ENCODE peak calls at places on chromosomes 13 and 19, in six cellular contexts. L is RWPE1, G is progenitor cell of endocrine pancreas, V is transverse colon, H is hepatocyte, F is heart left ventricle. Y is an unnamed sample.

GRCh38 chr13:91280806-91281205 is 66.7 kb upstream of the MIR17HG start:
- DNase-seq in L (no peak), G (no peak), V (no peak), H (no peak), F (no peak), Y (no peak)

GRCh38 chr19:48772503-48772953 is 17.2 kb downstream of the FGF21 start:
- DNase-seq in L (no peak), G (no peak), V (no peak), H (no peak), F (no peak), Y (no peak)

GRCh38 chr13:94703721-94704314 is 8.5 kb downstream of the SOX21 start:
- DNase-seq in L (no peak), G (no peak), V (no peak), H (no peak), F (no peak), Y (no peak)

GRCh38 chr13:82356667-82357066 is 1525.6 kb downstream of the SLITRK1 start:
- DNase-seq in L (no peak), G (no peak), V (no peak), H (no peak), F (no peak), Y (no peak)

GRCh38 chr19:1360818-1361461 is 22.8 kb upstream of the NDUFS7 start:
- DNase-seq in L (no peak), G (no peak), V (peak; percentile 35), H (peak; percentile 37), F (peak; percentile 85), Y (no peak)

GRCh38 chr19:459724-460511 is 915 bp downstream of the SHC2 start:
- DNase-seq in L (peak; percentile 70), G (peak; percentile 75), V (peak; percentile 60), H (peak; percentile 92), F (peak; percentile 83), Y (no peak)

GRCh38 chr19:41328157-41328817 is 18.3 kb downstream of the CCDC97 start:
- DNase-seq in L (no peak), G (no peak), V (no peak), H (no peak), F (no peak), Y (no peak)

GRCh38 chr13:67120872-67121531 is 109.1 kb downstream of the PCDH9 start:
- DNase-seq in L (no peak), G (no peak), V (no peak), H (no peak), F (no peak), Y (no peak)

GRCh38 chr13:48400820-48401219 is 12.1 kb downstream of the LPAR6 start:
- DNase-seq in L (peak; percentile 77), G (no peak), V (no peak), H (peak; percentile 32), F (no peak), Y (no peak)

GRCh38 chr19:46373573-46374359 is 26.9 kb downstream of the PPP5C start:
- DNase-seq in L (peak; percentile 97), G (peak; percentile 37), V (peak; percentile 94), H (peak; percentile 57), F (peak; percentile 88), Y (no peak)

GRCh38 chr19:46369817-46370216 is 22.9 kb downstream of the PPP5C start:
- DNase-seq in L (no peak), G (no peak), V (no peak), H (no peak), F (no peak), Y (no peak)

GRCh38 chr19:46371371-46371901 is 24.5 kb downstream of the PPP5C start:
- DNase-seq in L (no peak), G (no peak), V (no peak), H (no peak), F (no peak), Y (no peak)

GRCh38 chr19:46374526-46375475 is 27.9 kb downstream of the PPP5C start:
- DNase-seq in L (no peak), G (no peak), V (no peak), H (peak; percentile 3), F (no peak), Y (no peak)

DNA sequence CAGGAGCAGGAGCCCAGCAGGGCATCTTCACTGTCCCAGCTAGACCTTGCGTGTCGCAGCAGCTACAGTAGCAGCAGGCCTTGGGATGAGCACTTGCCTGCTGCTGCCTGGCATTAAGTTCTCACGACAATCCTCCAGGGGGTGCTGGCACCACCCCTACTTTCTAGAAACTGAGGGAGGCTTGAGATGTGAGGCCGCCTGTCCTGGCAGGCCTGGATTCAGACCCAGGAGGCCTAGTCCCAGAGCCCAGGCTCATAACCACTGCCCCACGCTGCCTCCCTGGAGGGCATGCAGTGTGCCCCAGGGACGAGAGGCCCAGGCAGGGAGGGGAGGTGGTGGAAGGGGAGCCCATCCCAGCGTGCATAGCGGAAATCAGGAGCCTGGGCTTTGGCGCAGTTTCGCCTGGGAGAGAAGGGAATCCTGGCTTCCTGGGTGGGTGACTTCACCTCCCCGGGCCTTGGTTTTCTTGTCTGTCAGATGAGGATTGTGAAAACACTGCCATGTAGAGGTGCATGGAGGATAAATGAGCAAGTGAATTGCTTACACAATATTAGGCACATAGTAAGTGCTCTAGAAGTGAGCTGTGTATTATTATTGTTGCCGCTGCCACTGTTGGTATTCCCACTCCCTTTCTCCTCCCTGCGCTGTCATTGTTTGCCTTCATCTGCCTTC is 26.1 kb downstream of the PPP5C start:
- DNase-seq in L (peak; percentile 60), G (no peak), V (no peak), H (no peak), F (no peak), Y (no peak)
- TF ChIP-seq CTCF in L (peak; percentile 59), G (peak; percentile 40), V (no peak), H (no peak), F (no peak), Y (no peak)

DNA sequence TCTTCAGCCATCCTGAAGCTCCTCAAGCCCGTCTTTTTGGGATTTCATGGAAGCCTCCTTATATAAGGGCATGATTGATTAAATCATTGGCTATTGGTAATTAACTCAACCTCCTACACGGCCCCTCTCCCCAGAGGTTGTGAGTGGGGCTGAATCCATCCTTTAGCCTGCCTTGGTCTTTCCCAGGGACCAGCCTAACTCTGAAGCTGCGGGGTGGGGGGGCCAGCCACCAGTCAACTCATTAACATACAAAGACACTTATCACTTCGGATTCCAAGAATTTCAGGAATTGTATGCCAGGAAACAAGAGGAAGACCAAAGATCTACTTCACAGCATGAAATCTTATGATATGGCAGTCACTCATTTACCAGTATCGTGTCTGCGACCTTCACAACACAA is 9.9 kb downstream of the COL4A1 start:
- DNase-seq in L (no peak), G (no peak), V (no peak), H (no peak), F (no peak), Y (no peak)
- TF ChIP-seq CTCF in L (no peak), G (no peak), V (no peak), H (no peak), F (no peak), Y (no peak)

DNA sequence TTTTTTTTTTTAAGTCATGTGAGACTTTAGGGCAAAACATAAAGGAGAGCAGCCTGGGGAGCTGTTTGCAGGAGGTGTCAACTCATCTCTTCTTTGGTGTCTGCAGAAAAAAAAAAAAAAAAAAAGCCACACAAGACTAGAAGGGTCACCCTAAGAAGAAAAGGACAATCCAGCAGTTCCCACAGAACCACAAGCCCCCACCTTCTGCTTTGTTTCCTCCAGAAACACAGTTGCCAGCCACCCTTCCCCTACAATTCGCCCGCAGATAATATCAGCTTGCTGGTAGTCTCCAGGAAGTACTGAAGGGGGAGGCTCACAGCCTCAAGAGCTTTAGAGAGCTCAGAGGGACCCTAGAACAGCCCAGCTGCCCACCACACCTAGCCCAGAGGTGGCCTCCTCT is 22.3 kb upstream of the ZBTB7A start:
- DNase-seq in L (no peak), G (no peak), V (no peak), H (no peak), F (no peak), Y (no peak)
- TF ChIP-seq CTCF in L (no peak), G (no peak), V (no peak), H (no peak), F (no peak), Y (no peak)

GRCh38 chr13:22800726-22801401 is 379.9 kb upstream of the SGCG start:
- DNase-seq in L (no peak), G (no peak), V (peak; percentile 21), H (no peak), F (no peak), Y (no peak)

DNA sequence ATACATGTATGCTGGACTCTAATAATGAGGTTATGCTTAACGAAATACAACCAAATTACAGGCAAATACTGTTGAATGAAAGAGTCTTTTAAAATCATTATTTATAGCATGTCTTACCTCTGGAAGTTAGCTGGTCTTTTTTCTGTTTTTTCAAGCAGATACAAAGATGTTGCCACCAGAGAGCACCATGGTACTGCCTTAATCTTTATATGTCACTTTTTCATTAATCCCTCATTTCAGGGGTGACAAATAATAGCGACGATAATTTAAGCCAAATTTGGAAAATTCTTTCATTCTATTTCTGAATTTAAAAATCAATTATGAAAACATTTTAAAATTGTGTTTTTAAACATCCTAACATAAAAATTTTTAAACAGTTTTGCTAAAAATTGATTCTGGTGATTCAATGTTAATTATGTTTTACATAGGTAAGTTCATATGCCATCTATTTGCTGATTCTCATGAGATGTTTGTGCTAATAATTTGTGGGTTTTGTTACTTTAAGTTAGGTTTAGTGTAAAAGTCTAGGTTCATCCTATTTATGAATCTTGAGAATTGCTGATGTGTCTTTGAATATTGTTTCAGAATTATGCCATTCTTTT is 379.3 kb upstream of the SGCG start:
- DNase-seq in L (no peak), G (no peak), V (no peak), H (peak; percentile 15), F (no peak), Y (no peak)
- TF ChIP-seq CTCF in L (no peak), G (peak; percentile 54), V (no peak), H (peak; percentile 68), F (peak; percentile 24), Y (no peak)

GRCh38 chr19:50745221-50745620 is 22.1 kb downstream of the CLEC11A start:
- DNase-seq in L (no peak), G (no peak), V (no peak), H (no peak), F (no peak), Y (no peak)
- TF ChIP-seq CTCF in L (no peak), G (no peak), V (no peak), H (no peak), F (no peak), Y (no peak)

DNA sequence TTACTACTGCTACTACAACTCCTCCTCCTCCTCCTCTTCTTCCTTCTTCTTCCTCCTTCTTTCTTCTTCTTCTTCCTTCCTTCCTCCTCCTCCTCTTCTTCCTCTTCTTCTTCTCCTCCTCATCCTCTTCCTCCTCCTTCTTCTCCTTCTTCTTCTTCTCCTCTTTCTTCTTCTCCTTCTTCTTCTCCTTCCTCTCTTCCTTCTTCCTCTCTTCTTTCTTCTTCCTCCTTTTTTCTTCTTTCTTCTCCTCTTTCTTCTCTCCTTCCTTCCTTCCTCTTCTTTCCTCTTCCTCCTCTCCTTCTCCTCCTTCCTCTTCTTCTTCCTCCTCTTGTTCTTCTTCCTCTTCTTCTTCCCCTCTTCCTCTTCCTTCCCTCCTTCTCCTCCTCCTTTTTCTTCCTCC is 94.7 kb upstream of the MYO16 start:
- DNase-seq in L (no peak), G (no peak), V (no peak), H (no peak), F (no peak), Y (no peak)
- TF ChIP-seq CTCF in L (no peak), G (no peak), V (no peak), H (no peak), F (no peak), Y (no peak)